ENCODE peak calls at places on chromosomes 16 and 17, in four cellular contexts. One of them, this sample, is unnamed.

GRCh38 chr17:83195330-83196087 is 116.1 kb downstream of the METRNL start:
- DNase-seq in WTC11: no peak
- DNase-seq in heart right ventricle: peak; percentile 65
- DNase-seq in astrocyte: no peak
- DNase-seq in this sample: peak; percentile 73

GRCh38 chr16:77793417-77793816 is 5.1 kb downstream of the VAT1L start:
- DNase-seq in astrocyte: no peak
- DNase-seq in WTC11: no peak
- DNase-seq in heart right ventricle: no peak
- DNase-seq in this sample: no peak

GRCh38 chr17:77651983-77652382 is 306.5 kb upstream of the TNRC6C start:
- DNase-seq in WTC11: no peak
- DNase-seq in heart right ventricle: no peak
- DNase-seq in astrocyte: no peak
- DNase-seq in this sample: no peak

GRCh38 chr16:75099738-75100615 is 16.6 kb downstream of the LDHD start:
- DNase-seq in heart right ventricle: peak; percentile 55
- DNase-seq in astrocyte: no peak
- DNase-seq in WTC11: no peak
- DNase-seq in this sample: no peak

GRCh38 chr16:57607676-57608461 is 20.6 kb upstream of the ADGRG1 start:
- DNase-seq in WTC11: no peak
- DNase-seq in heart right ventricle: no peak
- DNase-seq in astrocyte: no peak
- DNase-seq in this sample: no peak

GRCh38 chr17:74282587-74283370 is 8.7 kb downstream of the DNAI2 start:
- DNase-seq in WTC11: no peak
- DNase-seq in astrocyte: peak; percentile 77
- DNase-seq in heart right ventricle: no peak
- DNase-seq in this sample: no peak

GRCh38 chr17:35313875-35314409 is 59.5 kb downstream of the SLFN11 start:
- DNase-seq in WTC11: peak; percentile 14
- DNase-seq in astrocyte: no peak
- DNase-seq in heart right ventricle: peak; percentile 79
- DNase-seq in this sample: no peak

GRCh38 chr16:84477661-84478060 is 26.8 kb downstream of the MEAK7 start:
- DNase-seq in WTC11: no peak
- DNase-seq in heart right ventricle: no peak
- DNase-seq in astrocyte: no peak
- DNase-seq in this sample: no peak

GRCh38 chr17:48048321-48049140 is at the start of gene NFE2L1:
- DNase-seq in WTC11: peak; percentile 86
- DNase-seq in astrocyte: peak; percentile 84
- DNase-seq in heart right ventricle: peak; percentile 93
- DNase-seq in this sample: peak; percentile 90

GRCh38 chr17:81043319-81043724 is 8.4 kb downstream of the BAIAP2 start:
- DNase-seq in astrocyte: no peak
- DNase-seq in heart right ventricle: peak; percentile 10
- DNase-seq in WTC11: no peak
- DNase-seq in this sample: no peak

GRCh38 chr17:81042606-81043005 is 7.7 kb downstream of the BAIAP2 start:
- DNase-seq in heart right ventricle: no peak
- DNase-seq in astrocyte: no peak
- DNase-seq in WTC11: no peak
- DNase-seq in this sample: no peak

GRCh38 chr17:81039854-81040758 is 5.2 kb downstream of the BAIAP2 start:
- DNase-seq in heart right ventricle: no peak
- DNase-seq in WTC11: no peak
- DNase-seq in astrocyte: peak; percentile 74
- DNase-seq in this sample: peak; percentile 83

GRCh38 chr17:81039096-81039495 is 4.1 kb downstream of the BAIAP2 start:
- DNase-seq in heart right ventricle: no peak
- DNase-seq in WTC11: no peak
- DNase-seq in astrocyte: no peak
- DNase-seq in this sample: no peak

DNA sequence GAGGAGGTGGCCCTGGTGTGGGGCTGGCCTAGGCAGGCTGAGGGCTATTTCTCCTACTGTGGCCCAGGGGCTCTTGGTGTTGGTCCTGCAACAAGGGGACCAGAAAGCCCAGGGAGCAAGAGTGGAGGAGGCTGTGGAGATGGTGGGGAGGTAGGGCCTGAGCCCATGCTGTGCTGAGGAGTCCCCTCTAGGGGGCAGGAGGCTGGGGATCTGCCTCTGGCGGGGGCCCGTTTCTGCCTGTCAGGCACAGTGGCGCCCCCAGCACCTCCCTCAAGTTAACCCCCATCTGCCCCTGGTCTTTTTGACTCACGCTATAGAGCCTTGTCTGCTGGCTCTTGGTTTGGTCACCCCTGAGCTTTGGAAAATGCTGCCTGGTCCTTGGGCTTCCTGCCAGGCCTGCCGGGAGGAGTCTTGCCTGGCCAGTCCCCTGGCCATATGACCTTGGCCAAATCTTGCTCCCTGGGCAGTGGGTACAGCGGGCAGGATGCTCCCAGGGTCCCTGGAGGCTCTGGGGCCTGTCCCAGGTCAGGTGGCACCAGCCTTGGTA is 5.9 kb downstream of the BAIAP2 start:
- DNase-seq in WTC11: peak; percentile 72
- DNase-seq in astrocyte: no peak
- DNase-seq in heart right ventricle: no peak
- DNase-seq in this sample: no peak
- TF ChIP-seq CTCF in WTC11: peak; percentile 68
- TF ChIP-seq CTCF in astrocyte: peak; percentile 27
- TF ChIP-seq CTCF in heart right ventricle: no peak
- TF ChIP-seq CTCF in this sample: peak; percentile 48

GRCh38 chr17:78766743-78767294 is 15.3 kb downstream of the CYTH1 start:
- DNase-seq in heart right ventricle: no peak
- DNase-seq in astrocyte: no peak
- DNase-seq in WTC11: no peak
- DNase-seq in this sample: no peak

GRCh38 chr17:78767806-78768205 is 14.3 kb downstream of the CYTH1 start:
- DNase-seq in astrocyte: no peak
- DNase-seq in WTC11: no peak
- DNase-seq in heart right ventricle: no peak
- DNase-seq in this sample: peak; percentile 59

GRCh38 chr17:78766225-78766624 is 15.8 kb downstream of the CYTH1 start:
- DNase-seq in heart right ventricle: no peak
- DNase-seq in WTC11: no peak
- DNase-seq in astrocyte: no peak
- DNase-seq in this sample: no peak

GRCh38 chr17:78771758-78772382 is 10.2 kb downstream of the CYTH1 start:
- DNase-seq in astrocyte: no peak
- DNase-seq in WTC11: no peak
- DNase-seq in heart right ventricle: no peak
- DNase-seq in this sample: no peak

GRCh38 chr17:78769200-78769773 is 12.8 kb downstream of the CYTH1 start:
- DNase-seq in WTC11: no peak
- DNase-seq in astrocyte: no peak
- DNase-seq in heart right ventricle: no peak
- DNase-seq in this sample: no peak
- TF ChIP-seq CTCF in WTC11: no peak
- TF ChIP-seq CTCF in astrocyte: no peak
- TF ChIP-seq CTCF in heart right ventricle: no peak
- TF ChIP-seq CTCF in this sample: no peak

DNA sequence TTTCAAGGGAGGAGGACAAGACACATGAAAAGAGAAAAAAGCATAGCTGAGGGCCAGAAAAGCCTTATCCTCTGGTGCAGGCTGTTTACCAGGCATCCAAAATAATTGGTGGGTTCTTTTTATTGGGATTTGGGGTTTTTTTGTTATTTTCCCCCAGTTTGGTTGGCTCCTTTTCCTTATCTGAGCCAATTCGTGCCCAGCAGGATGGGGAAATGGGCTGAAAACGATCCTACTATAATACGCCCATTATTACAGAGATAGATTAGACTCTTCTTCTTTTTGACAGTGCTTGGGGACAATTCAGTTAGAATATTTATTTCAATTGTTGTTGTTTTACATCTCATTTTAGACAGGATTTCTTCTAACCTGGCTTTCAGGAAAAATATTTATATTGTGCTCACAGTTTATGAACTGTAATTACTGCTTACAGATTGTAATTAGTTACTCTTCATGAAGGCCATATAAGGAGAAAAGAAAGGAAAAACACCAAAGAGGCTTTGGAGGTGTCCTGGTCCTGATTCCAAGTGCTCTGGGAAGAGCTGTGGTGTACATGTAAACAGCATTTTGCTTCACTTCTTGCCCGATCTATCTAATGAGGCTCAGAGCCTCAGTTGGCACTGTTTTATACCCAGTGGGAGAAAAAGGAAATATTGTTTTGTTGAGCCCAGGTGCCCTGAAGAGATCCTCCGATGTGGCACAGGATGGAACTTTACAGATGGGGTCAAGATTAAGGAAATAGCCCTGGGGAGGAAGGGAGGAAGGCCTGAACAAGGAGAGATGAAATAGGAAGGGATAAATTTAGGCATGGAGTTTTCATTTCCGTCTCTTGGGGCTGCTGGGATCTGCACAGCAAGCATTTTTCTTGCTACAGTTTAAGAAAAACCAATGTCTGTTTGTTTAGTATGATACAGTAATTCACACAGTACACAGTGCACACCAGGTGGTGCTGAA is 611 bp upstream of the ANKRD40 start:
- DNase-seq in WTC11: no peak
- DNase-seq in astrocyte: no peak
- DNase-seq in heart right ventricle: no peak
- DNase-seq in this sample: peak; percentile 48
- TF ChIP-seq CTCF in WTC11: no peak
- TF ChIP-seq CTCF in astrocyte: no peak
- TF ChIP-seq CTCF in heart right ventricle: no peak
- TF ChIP-seq CTCF in this sample: no peak

GRCh38 chr16:69822174-69822935 is 60.2 kb downstream of the WWP2 start:
- DNase-seq in heart right ventricle: no peak
- DNase-seq in WTC11: no peak
- DNase-seq in astrocyte: no peak
- DNase-seq in this sample: no peak

GRCh38 chr16:69820926-69821541 is 58.9 kb downstream of the WWP2 start:
- DNase-seq in heart right ventricle: no peak
- DNase-seq in WTC11: no peak
- DNase-seq in astrocyte: peak; percentile 40
- DNase-seq in this sample: peak; percentile 66

GRCh38 chr16:69827527-69827926 is 65.4 kb downstream of the WWP2 start:
- DNase-seq in WTC11: no peak
- DNase-seq in heart right ventricle: peak; percentile 22
- DNase-seq in astrocyte: no peak
- DNase-seq in this sample: no peak

GRCh38 chr16:69821844-69822173 is 59.7 kb downstream of the WWP2 start:
- DNase-seq in astrocyte: no peak
- DNase-seq in heart right ventricle: no peak
- DNase-seq in WTC11: no peak
- DNase-seq in this sample: no peak

GRCh38 chr16:69823831-69824563 is 61.9 kb downstream of the WWP2 start:
- DNase-seq in heart right ventricle: peak; percentile 59
- DNase-seq in WTC11: no peak
- DNase-seq in astrocyte: no peak
- DNase-seq in this sample: no peak
- TF ChIP-seq CTCF in heart right ventricle: no peak
- TF ChIP-seq CTCF in WTC11: no peak
- TF ChIP-seq CTCF in astrocyte: no peak
- TF ChIP-seq CTCF in this sample: no peak

GRCh38 chr17:3691539-3692166 is 4.3 kb downstream of the P2RX5 start:
- DNase-seq in astrocyte: no peak
- DNase-seq in heart right ventricle: no peak
- DNase-seq in WTC11: peak; percentile 70
- DNase-seq in this sample: no peak
- TF ChIP-seq CTCF in astrocyte: no peak
- TF ChIP-seq CTCF in heart right ventricle: no peak
- TF ChIP-seq CTCF in WTC11: no peak
- TF ChIP-seq CTCF in this sample: no peak

GRCh38 chr17:8499171-8499570 is 63.5 kb downstream of the NDEL1 start:
- DNase-seq in WTC11: no peak
- DNase-seq in heart right ventricle: no peak
- DNase-seq in astrocyte: no peak
- DNase-seq in this sample: no peak

GRCh38 chr17:8494506-8495111 is 58.9 kb downstream of the NDEL1 start:
- DNase-seq in heart right ventricle: no peak
- DNase-seq in WTC11: no peak
- DNase-seq in astrocyte: no peak
- DNase-seq in this sample: no peak

GRCh38 chr17:8494021-8494420 is 58.3 kb downstream of the NDEL1 start:
- DNase-seq in astrocyte: no peak
- DNase-seq in WTC11: no peak
- DNase-seq in heart right ventricle: no peak
- DNase-seq in this sample: no peak

GRCh38 chr17:8499614-8500013 is 63.9 kb downstream of the NDEL1 start:
- DNase-seq in WTC11: no peak
- DNase-seq in astrocyte: no peak
- DNase-seq in heart right ventricle: no peak
- DNase-seq in this sample: no peak

DNA sequence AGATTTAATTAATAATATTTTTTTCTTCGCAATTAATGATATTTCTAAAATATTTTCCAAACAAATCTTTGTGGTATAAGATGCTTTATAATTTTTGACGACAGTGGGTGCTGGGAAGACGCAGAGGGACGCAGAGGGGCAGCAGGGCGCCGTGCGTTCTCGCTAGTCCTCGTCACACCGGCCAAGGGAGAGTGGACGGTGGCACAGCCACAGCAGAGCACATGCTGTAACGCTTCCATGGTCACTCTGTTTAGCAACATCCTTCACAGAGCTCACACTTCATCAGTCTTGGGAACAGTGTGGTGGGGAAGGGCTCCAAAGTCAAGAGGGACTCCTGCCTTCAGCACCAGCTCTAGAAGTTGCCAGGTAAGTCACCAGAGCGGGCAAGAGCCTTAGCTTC is 60.4 kb downstream of the NDEL1 start:
- DNase-seq in WTC11: no peak
- DNase-seq in astrocyte: no peak
- DNase-seq in heart right ventricle: no peak
- DNase-seq in this sample: no peak
- TF ChIP-seq CTCF in WTC11: no peak
- TF ChIP-seq CTCF in astrocyte: no peak
- TF ChIP-seq CTCF in heart right ventricle: no peak
- TF ChIP-seq CTCF in this sample: no peak

DNA sequence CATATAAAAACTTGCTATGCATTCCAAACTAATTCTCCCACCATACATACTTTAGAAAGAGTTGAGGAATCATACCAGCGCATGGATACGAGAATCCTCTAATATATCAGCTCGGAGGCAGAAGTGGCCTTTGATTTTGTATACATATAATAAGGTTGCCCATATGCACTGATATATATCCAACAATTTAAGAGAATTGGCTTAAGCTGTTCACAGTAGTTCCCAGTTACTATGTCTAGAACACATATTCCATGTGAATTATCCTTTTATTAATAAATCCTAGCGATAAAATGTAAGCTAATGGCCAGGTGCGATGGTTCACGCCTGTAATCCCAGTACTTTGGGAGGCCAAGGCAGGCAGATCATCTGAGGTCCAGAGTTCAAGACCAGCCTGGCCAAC is 19.3 kb upstream of the ERN1 start:
- DNase-seq in heart right ventricle: no peak
- DNase-seq in astrocyte: no peak
- DNase-seq in WTC11: no peak
- DNase-seq in this sample: no peak
- TF ChIP-seq CTCF in heart right ventricle: no peak
- TF ChIP-seq CTCF in astrocyte: no peak
- TF ChIP-seq CTCF in WTC11: no peak
- TF ChIP-seq CTCF in this sample: no peak

This sample was measured in foreskin fibroblast.